ENCODE peak calls at places on chromosomes 16 and 17, in four cellular contexts. O is stimulated activated CD8-positive, alpha-beta memory T cell treated with anti-CD3 and anti-CD28 coated beads, Interleukin-4, amount 100 ng/mL, for 1 hour; I is NCI-H1105 treated with DMSO at 0.1 percent for 48 hours; Q is A549. K is an unnamed sample.

GRCh38 chr17:79947351-79948031 is 88.2 kb downstream of the TBC1D16 start:
- DNase-seq in O (no peak), I (no peak), Q (no peak), K (no peak)

GRCh38 chr17:4134756-4135155 is 8.1 kb downstream of the ZZEF1 start:
- DNase-seq in O (no peak), I (no peak), Q (no peak), K (no peak)

GRCh38 chr17:74042744-74043486 is 160.6 kb upstream of the RPL38 start:
- DNase-seq in O (no peak), I (no peak), Q (peak; percentile 99), K (no peak)

GRCh38 chr16:78638371-78638770 is 538.9 kb downstream of the WWOX start:
- DNase-seq in O (no peak), I (peak; percentile 62), Q (no peak), K (no peak)

GRCh38 chr17:79019631-79020584 is 4.1 kb upstream of the C1QTNF1 start:
- DNase-seq in O (peak; percentile 11), I (peak; percentile 72), Q (peak; percentile 71), K (no peak)

GRCh38 chr17:9987779-9988585 is 82.9 kb upstream of the RCVRN start:
- DNase-seq in O (no peak), I (no peak), Q (peak; percentile 66), K (no peak)

GRCh38 chr16:84421081-84421937 is 53.0 kb downstream of the ATP2C2 start:
- DNase-seq in O (no peak), I (no peak), Q (no peak), K (no peak)

GRCh38 chr17:76793775-76794174 is 55.9 kb downstream of the MFSD11 start:
- DNase-seq in O (no peak), I (no peak), Q (peak; percentile 59), K (no peak)

GRCh38 chr17:10172241-10172741 is 26.1 kb downstream of the GAS7 start:
- DNase-seq in O (no peak), I (no peak), Q (no peak), K (no peak)

GRCh38 chr17:75806822-75807500 is 22.4 kb downstream of the UNK start:
- DNase-seq in O (no peak), I (no peak), Q (no peak), K (no peak)

GRCh38 chr17:28916302-28916934 is 13.5 kb upstream of the DHRS13 start:
- DNase-seq in O (no peak), I (peak; percentile 22), Q (peak; percentile 63), K (no peak)

GRCh38 chr16:66223176-66223780 is 143.2 kb upstream of the CDH5 start:
- DNase-seq in O (no peak), I (no peak), Q (no peak), K (no peak)

GRCh38 chr17:68346448-68346847 is 55.2 kb downstream of the ARSG start:
- DNase-seq in O (peak; percentile 23), I (no peak), Q (no peak), K (no peak)

GRCh38 chr16:67284699-67285646 is 5.6 kb downstream of the PLEKHG4 start:
- DNase-seq in O (no peak), I (peak; percentile 75), Q (peak; percentile 61), K (peak; percentile 26)

GRCh38 chr17:41629316-41629715 is 4.9 kb upstream of the KRT17 start:
- DNase-seq in O (no peak), I (no peak), Q (no peak), K (no peak)

GRCh38 chr16:62751218-62751617 is 715.0 kb upstream of the CDH8 start:
- DNase-seq in O (no peak), I (no peak), Q (no peak), K (no peak)

GRCh38 chr17:78539771-78540170 is 37.4 kb downstream of the DNAH17 start:
- DNase-seq in O (no peak), I (no peak), Q (no peak), K (no peak)

GRCh38 chr17:82440991-82441627 is 9.4 kb downstream of the CYBC1 start:
- DNase-seq in O (no peak), I (peak; percentile 41), Q (no peak), K (no peak)

GRCh38 chr17:72943826-72944689 is 148.4 kb downstream of the SLC39A11 start:
- DNase-seq in O (no peak), I (no peak), Q (no peak), K (no peak)

GRCh38 chr16:64391009-64391663 is 730.7 kb downstream of the CDH11 start:
- DNase-seq in O (no peak), I (no peak), Q (no peak), K (no peak)